ENCODE peak calls at places on chromosomes 1 and 21, in seven cellular contexts. X, H, I, C, Y, V and E are unnamed samples.

GRCh38 chr1:94535879-94536278 is 5.7 kb downstream of the F3 start:
- DNase-seq in X (no peak), H (no peak), I (no peak), C (no peak), Y (no peak), V (no peak), E (no peak)

GRCh38 chr1:59146651-59147358 is 150.1 kb upstream of the FGGY start:
- DNase-seq in X (peak; percentile 79), H (peak; percentile 62), I (peak; percentile 37), C (peak; percentile 81), Y (peak; percentile 73), V (no peak), E (no peak)

GRCh38 chr1:211714154-211714553 is 38.7 kb upstream of the NEK2 start:
- DNase-seq in X (no peak), H (no peak), I (no peak), C (no peak), Y (no peak), V (no peak), E (no peak)

GRCh38 chr1:42927274-42927841 is 31.3 kb downstream of the SLC2A1 start:
- DNase-seq in X (no peak), H (no peak), I (no peak), C (no peak), Y (no peak), V (no peak), E (no peak)

GRCh38 chr1:110482662-110483307 is 31.8 kb downstream of the PROK1 start:
- DNase-seq in X (no peak), H (no peak), I (no peak), C (no peak), Y (no peak), V (no peak), E (no peak)

GRCh38 chr1:216221260-216221700 is 202.0 kb downstream of the USH2A start:
- DNase-seq in X (peak; percentile 66), H (peak; percentile 41), I (peak; percentile 51), C (no peak), Y (no peak), V (peak; percentile 34), E (no peak)

GRCh38 chr21:34874689-34875513 is 174.2 kb downstream of the RUNX1 start:
- DNase-seq in X (no peak), H (no peak), I (no peak), C (no peak), Y (no peak), V (no peak), E (no peak)

GRCh38 chr1:119829636-119830035 is 18.4 kb upstream of the REG4 start:
- DNase-seq in X (no peak), H (no peak), I (no peak), C (no peak), Y (no peak), V (no peak), E (no peak)

GRCh38 chr1:90850181-90850924 is 133.3 kb upstream of the BARHL2 start:
- DNase-seq in X (peak; percentile 8), H (peak; percentile 38), I (peak; percentile 31), C (no peak), Y (no peak), V (no peak), E (no peak)

GRCh38 chr1:86018311-86018923 is 138.2 kb downstream of the COL24A1 start:
- DNase-seq in X (peak; percentile 20), H (peak; percentile 13), I (peak; percentile 31), C (no peak), Y (no peak), V (peak; percentile 30), E (peak; percentile 9)

GRCh38 chr21:43775795-43776430 is at the start of gene CSTB:
- DNase-seq in X (peak; percentile 65), H (peak; percentile 83), I (peak; percentile 80), C (peak; percentile 94), Y (peak; percentile 90), V (peak; percentile 60), E (peak; percentile 84)

GRCh38 chr1:161792740-161793139 is 26.6 kb downstream of the ATF6 start:
- DNase-seq in X (peak; percentile 74), H (no peak), I (no peak), C (no peak), Y (no peak), V (peak; percentile 68), E (no peak)

GRCh38 chr1:182002570-182002969 is 58.9 kb downstream of the ZNF648 start:
- DNase-seq in X (no peak), H (no peak), I (no peak), C (no peak), Y (no peak), V (no peak), E (no peak)

GRCh38 chr1:172408958-172409357 is 11.5 kb upstream of the C1orf105 start:
- DNase-seq in X (no peak), H (no peak), I (no peak), C (no peak), Y (no peak), V (no peak), E (no peak)

GRCh38 chr1:208433086-208433485 is 188.9 kb upstream of the PLXNA2 start:
- DNase-seq in X (no peak), H (no peak), I (no peak), C (no peak), Y (no peak), V (no peak), E (no peak)

GRCh38 chr1:240611619-240612490 is at the start of gene GREM2:
- DNase-seq in X (peak; percentile 31), H (peak; percentile 67), I (peak; percentile 40), C (peak; percentile 79), Y (peak; percentile 83), V (peak; percentile 25), E (peak; percentile 36)

GRCh38 chr1:30998171-30998570 is 67.3 kb downstream of the PUM1 start:
- DNase-seq in X (no peak), H (no peak), I (no peak), C (no peak), Y (no peak), V (no peak), E (no peak)

GRCh38 chr1:155872527-155872926 is 13.2 kb downstream of the SYT11 start:
- DNase-seq in X (no peak), H (no peak), I (no peak), C (no peak), Y (no peak), V (no peak), E (no peak)

GRCh38 chr1:198776602-198777029 is 137.8 kb downstream of the PTPRC start:
- DNase-seq in X (no peak), H (no peak), I (no peak), C (no peak), Y (peak; percentile 71), V (peak; percentile 40), E (no peak)

GRCh38 chr1:159756397-159756796 is 24.4 kb upstream of the DUSP23 start:
- DNase-seq in X (no peak), H (no peak), I (no peak), C (no peak), Y (no peak), V (no peak), E (no peak)

GRCh38 chr1:163885510-163885909 is 563.8 kb downstream of the NUF2 start:
- DNase-seq in X (no peak), H (no peak), I (no peak), C (no peak), Y (no peak), V (no peak), E (no peak)

GRCh38 chr1:208510192-208510952 is 266.2 kb upstream of the PLXNA2 start:
- DNase-seq in X (no peak), H (no peak), I (no peak), C (no peak), Y (no peak), V (peak; percentile 63), E (no peak)

GRCh38 chr1:170857955-170858354 is 77.4 kb upstream of the MROH9 start:
- DNase-seq in X (no peak), H (no peak), I (no peak), C (no peak), Y (no peak), V (no peak), E (no peak)

GRCh38 chr1:173113015-173113741 is 62.4 kb upstream of the TNFSF18 start:
- DNase-seq in X (no peak), H (no peak), I (no peak), C (no peak), Y (no peak), V (peak; percentile 68), E (no peak)

GRCh38 chr1:149917590-149918144 is at the start of gene SV2A:
- DNase-seq in X (no peak), H (peak; percentile 72), I (peak; percentile 33), C (no peak), Y (peak; percentile 91), V (no peak), E (peak; percentile 87)

GRCh38 chr21:34801519-34802132 is 132.8 kb downstream of the CLIC6 start:
- DNase-seq in X (peak; percentile 46), H (peak; percentile 43), I (no peak), C (no peak), Y (no peak), V (no peak), E (no peak)

GRCh38 chr1:172670316-172670715 is 11.4 kb downstream of the FASLG start:
- DNase-seq in X (no peak), H (no peak), I (no peak), C (no peak), Y (no peak), V (no peak), E (no peak)

GRCh38 chr1:31780632-31781031 is 16.5 kb upstream of the ADGRB2 start:
- DNase-seq in X (no peak), H (no peak), I (no peak), C (no peak), Y (no peak), V (no peak), E (no peak)

GRCh38 chr1:164602480-164603093 is 43.6 kb downstream of the PBX1 start:
- DNase-seq in X (no peak), H (peak; percentile 70), I (no peak), C (no peak), Y (peak; percentile 79), V (no peak), E (no peak)

DNA sequence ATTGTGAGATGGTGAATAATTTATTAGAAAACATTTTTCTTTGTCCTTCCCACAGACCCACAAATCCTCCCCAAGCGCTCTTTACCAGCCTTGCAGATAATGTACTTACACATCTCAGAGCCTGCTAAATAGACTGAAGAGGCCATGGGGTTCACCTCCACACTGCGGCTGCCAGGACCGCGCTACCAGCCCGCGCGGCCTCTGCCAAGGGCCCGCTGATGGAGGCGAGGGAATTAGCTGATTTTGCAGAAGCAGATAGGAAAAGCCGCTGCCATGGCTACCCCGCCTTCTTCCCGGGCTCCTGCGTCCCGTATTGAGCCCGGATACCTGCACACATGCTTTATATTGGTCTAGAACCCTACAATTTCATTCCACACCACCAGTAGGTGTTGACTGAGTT is 248.0 kb upstream of the FOXD3 start:
- DNase-seq in X (no peak), H (no peak), I (no peak), C (no peak), Y (no peak), V (no peak), E (no peak)
- TF ChIP-seq CTCF in X (no peak), H (no peak), I (no peak), C (no peak), Y (no peak), V (no peak), E (no peak)

GRCh38 chr1:40179496-40180089 is 18.4 kb downstream of the RLF start:
- DNase-seq in X (no peak), H (no peak), I (no peak), C (no peak), Y (no peak), V (no peak), E (no peak)
- TF ChIP-seq CTCF in X (no peak), H (no peak), I (no peak), C (no peak), Y (no peak), V (no peak), E (no peak)

GRCh38 chr21:45954271-45954670 is 27.3 kb upstream of the COL6A1 start:
- DNase-seq in X (no peak), H (no peak), I (no peak), C (no peak), Y (peak; percentile 81), V (no peak), E (peak; percentile 25)
- TF ChIP-seq CTCF in X (no peak), H (no peak), I (no peak), C (no peak), Y (no peak), V (no peak), E (peak; percentile 8)

GRCh38 chr1:45423907-45424678 is 66.9 kb downstream of the TESK2 start:
- DNase-seq in X (no peak), H (no peak), I (no peak), C (no peak), Y (no peak), V (no peak), E (no peak)
- TF ChIP-seq CTCF in X (no peak), H (no peak), I (no peak), C (no peak), Y (no peak), V (no peak), E (no peak)